ENCODE peak calls at places on chromosomes 16 and 17, in eight cellular contexts. B is neural progenitor cell, T is GM12878, K is Peyer's patch, V is esophagus muscularis mucosa, F is keratinocyte, R is breast epithelium, U is ovary. H is an unnamed sample. For H3K27me3, the result is how much of the 10 kb centered on the place peaks cover.

GRCh38 chr17:67053438-67054000 is 9.2 kb downstream of the CACNG1 start:
- DNase-seq in F (no peak), T (no peak), U (no peak), V (no peak), R (peak), K (peak), B (no peak), H (no peak)

GRCh38 chr16:66524601-66525164 is 25.2 kb downstream of the TK2 start:
- DNase-seq in K (peak), U (no peak), T (peak), B (no peak), V (no peak), F (no peak), R (no peak), H (no peak)

GRCh38 chr17:64020068-64020766 is at the start of gene ICAM2:
- DNase-seq in B (no peak), V (no peak), F (no peak), K (peak), U (peak), T (peak), R (no peak), H (peak)

GRCh38 chr16:8644151-8644512 is 22.6 kb downstream of the METTL22 start:
- DNase-seq in B (no peak), U (no peak), F (no peak), T (no peak), R (no peak), K (no peak), V (no peak), H (no peak)

GRCh38 chr16:58057126-58057525 is 31.6 kb downstream of the MMP15 start:
- DNase-seq in F (no peak), R (no peak), K (no peak), V (no peak), B (no peak), U (no peak), T (no peak), H (no peak)

GRCh38 chr16:50441758-50442157 is 73.0 kb upstream of the BRD7 start:
- DNase-seq in B (no peak), K (no peak), F (no peak), U (no peak), T (no peak), R (no peak), V (no peak), H (no peak)

GRCh38 chr17:57486416-57486815 is 230.1 kb downstream of the MSI2 start:
- DNase-seq in R (no peak), U (no peak), F (no peak), B (no peak), T (no peak), K (no peak), V (no peak), H (no peak)

GRCh38 chr17:57366177-57366557 is 109.8 kb downstream of the MSI2 start:
- DNase-seq in V (no peak), R (no peak), T (no peak), U (no peak), B (no peak), K (no peak), F (no peak), H (no peak)

GRCh38 chr16:57859331-57859730 is 57.0 kb upstream of the KIFC3 start:
- DNase-seq in B (peak), T (no peak), V (no peak), U (no peak), K (no peak), R (no peak), F (no peak), H (no peak)

GRCh38 chr16:88489163-88489721 is 36.2 kb downstream of the ZFPM1 start:
- DNase-seq in U (no peak), K (peak), T (no peak), V (no peak), R (no peak), B (no peak), F (no peak), H (no peak)

GRCh38 chr16:16025214-16025968 is 76.0 kb downstream of the ABCC1 start:
- DNase-seq in U (no peak), T (no peak), R (peak), V (no peak), B (peak), K (peak), F (no peak), H (no peak)

GRCh38 chr16:89185062-89185751 is 13.7 kb downstream of the CDH15 start:
- DNase-seq in R (no peak), V (no peak), B (no peak), T (no peak), U (no peak), F (no peak), K (no peak), H (no peak)

GRCh38 chr17:68290268-68290954 is 516 bp downstream of the SLC16A6 start:
- DNase-seq in K (peak), F (no peak), U (no peak), V (no peak), T (no peak), B (peak), R (no peak), H (peak)

GRCh38 chr17:73746314-73747073 is 102.2 kb upstream of the SDK2 start:
- DNase-seq in R (no peak), U (no peak), V (no peak), B (no peak), K (no peak), T (no peak), F (no peak), H (no peak)

GRCh38 chr17:44971776-44972483 is 3.8 kb upstream of the C1QL1 start:
- DNase-seq in B (no peak), F (no peak), K (no peak), U (no peak), R (no peak), T (no peak), V (no peak), H (no peak)

GRCh38 chr17:74840989-74841666 is 18.6 kb downstream of the GRIN2C start:
- DNase-seq in F (no peak), B (peak), V (no peak), R (no peak), T (no peak), U (peak), K (peak), H (peak)

DNA sequence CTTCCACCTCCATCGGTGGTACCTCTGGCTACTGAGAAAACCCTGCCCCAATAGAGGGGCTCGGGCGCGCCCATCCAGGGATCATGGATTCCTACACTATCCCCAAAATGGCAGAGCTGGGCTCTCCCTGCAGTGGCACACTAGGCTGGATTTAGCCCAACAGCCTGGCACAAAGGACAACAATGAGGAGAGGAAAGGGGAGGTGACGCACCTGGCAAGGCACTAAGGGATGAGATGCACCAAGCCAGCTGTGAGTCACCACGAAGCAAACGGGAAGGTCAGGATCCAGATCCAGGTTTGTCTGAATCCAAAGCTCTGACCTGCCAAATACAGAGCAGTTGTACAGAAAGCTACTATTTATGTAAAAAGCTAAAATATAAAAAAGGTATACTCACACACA is 18.1 kb downstream of the UBE2O start:
- DNase-seq in K (no peak), T (no peak), B (no peak), V (no peak), F (no peak), U (no peak), R (no peak), H (no peak)
- H3K27ac ChIP-seq in K (no peak), T (no peak), B (no peak), V (no peak), F (no peak), U (no peak), R (no peak), H (no peak)

DNA sequence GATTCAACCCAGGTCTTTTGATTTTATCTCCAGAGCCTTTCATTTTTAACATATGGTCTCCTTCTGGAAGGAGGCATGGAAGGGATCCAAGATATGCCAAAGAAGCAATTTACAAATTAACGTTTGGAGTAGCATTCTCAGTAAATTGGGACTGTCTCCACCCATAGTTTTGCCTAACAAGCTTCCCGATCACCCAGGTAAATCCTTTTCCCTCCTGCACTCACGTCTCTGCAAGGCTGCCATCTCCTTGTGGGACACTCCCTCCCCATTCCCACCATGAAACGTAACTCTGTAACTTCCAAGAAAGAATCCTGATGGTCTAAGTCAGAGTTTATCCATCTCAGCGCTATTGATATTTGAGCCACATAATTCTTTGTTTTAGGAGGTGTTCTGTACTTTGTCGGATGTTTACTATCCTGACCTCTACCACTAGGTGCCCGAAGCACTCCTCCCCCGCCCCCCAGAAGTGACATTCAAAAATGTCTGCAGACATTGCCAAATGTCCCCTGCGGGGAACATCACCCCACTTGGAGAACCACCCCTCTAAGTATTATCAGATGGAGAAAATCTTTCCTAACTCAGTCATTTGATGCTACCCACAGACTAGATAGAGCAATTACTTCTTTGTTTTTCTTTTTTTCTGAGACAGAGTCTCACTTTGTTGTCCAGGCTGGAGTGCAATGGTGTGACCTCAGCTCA is 32.9 kb upstream of the NFAT5 start:
- DNase-seq in T (no peak), K (no peak), F (no peak), U (no peak), V (no peak), B (no peak), R (no peak), H (no peak)
- TF ChIP-seq CTCF in T (no peak), K (no peak), F (no peak), U (no peak), V (no peak), B (no peak), R (no peak), H (no peak)

GRCh38 chr16:84043486-84044107 is 1.0 kb upstream of the SLC38A8 start:
- DNase-seq in T (no peak), F (no peak), B (peak), K (no peak), V (no peak), R (no peak), U (no peak), H (peak)
- H3K27me3 ChIP-seq in T (under half), F (half or more), B (under half), K (under half), V (under half), R (under half), U (under half), H (under half)

DNA sequence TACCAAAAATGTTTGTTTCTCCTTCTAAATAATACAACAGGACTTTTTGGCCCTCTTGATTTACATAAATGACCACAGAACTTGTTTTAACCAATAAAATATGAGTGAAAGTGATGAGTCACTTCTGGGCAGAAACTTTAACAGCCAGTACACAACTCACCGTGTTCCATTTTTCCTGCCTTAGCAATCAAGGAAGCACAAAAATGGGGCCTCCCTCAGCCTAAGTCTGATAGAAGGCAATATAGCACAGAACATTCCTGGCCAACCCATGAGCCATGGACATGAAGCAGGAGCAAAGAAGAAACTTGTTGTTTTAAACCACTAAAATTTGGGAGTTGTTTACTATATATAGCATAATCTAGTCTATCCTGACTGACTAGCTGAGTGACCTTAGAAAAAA is 61.1 kb upstream of the MTMR4 start:
- DNase-seq in B (no peak), T (no peak), F (peak), U (no peak), K (no peak), V (no peak), R (no peak), H (no peak)
- H3K27ac ChIP-seq in B (no peak), T (no peak), F (peak), U (no peak), K (no peak), V (no peak), R (no peak), H (no peak)

GRCh38 chr16:56311208-56312027 is 113.9 kb downstream of the AMFR start:
- DNase-seq in F (no peak), B (no peak), K (no peak), T (no peak), U (no peak), V (no peak), R (no peak), H (no peak)
- TF ChIP-seq CTCF in F (peak), B (peak), K (no peak), T (peak), U (no peak), V (no peak), R (no peak), H (no peak)

DNA sequence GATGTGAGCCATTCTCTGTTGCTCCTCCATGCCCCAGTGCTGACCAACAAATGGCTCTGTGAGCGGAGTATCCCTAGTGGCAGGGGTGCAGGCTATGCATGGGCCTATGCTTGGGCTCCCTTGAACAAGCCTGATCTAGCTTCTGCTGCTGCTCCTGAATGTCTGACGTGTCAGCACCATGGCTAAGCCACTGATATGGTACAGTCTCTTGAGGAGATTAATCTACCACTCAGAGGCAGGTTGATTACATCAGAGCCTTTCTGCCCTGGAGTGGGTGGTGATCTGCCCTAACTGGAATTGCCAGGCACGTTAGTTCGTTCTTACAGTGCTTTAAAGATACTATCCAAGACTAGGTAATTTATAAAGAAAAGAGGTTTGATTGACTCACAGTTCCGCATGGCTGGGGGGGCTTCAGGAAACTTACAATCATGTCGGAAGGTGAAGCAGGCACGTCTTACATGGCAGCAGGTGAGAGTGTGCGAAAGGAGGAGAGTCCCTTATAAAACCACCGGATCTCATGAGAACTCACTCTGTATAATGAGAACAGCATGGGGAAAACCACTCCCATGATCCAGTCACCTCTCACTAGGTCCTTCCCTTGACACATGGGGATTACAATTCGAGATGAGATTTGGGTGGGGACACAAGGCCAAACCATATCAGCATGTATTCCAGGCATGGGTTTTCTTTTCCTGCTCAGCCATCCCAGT is 41.5 kb upstream of the B4GALNT2 start:
- DNase-seq in T (no peak), R (no peak), V (no peak), B (no peak), K (peak), F (no peak), U (no peak), H (no peak)
- H3K27me3 ChIP-seq in T (under half), R (under half), V (under half), B (under half), K (under half), F (under half), U (under half), H (under half)

GRCh38 chr16:65312795-65313194 is 190.9 kb upstream of the CDH11 start:
- DNase-seq in K (no peak), B (no peak), R (no peak), U (no peak), V (no peak), F (no peak), T (no peak), H (no peak)
- H3K27ac ChIP-seq in K (no peak), B (no peak), R (no peak), U (no peak), V (no peak), F (no peak), T (no peak), H (no peak)

DNA sequence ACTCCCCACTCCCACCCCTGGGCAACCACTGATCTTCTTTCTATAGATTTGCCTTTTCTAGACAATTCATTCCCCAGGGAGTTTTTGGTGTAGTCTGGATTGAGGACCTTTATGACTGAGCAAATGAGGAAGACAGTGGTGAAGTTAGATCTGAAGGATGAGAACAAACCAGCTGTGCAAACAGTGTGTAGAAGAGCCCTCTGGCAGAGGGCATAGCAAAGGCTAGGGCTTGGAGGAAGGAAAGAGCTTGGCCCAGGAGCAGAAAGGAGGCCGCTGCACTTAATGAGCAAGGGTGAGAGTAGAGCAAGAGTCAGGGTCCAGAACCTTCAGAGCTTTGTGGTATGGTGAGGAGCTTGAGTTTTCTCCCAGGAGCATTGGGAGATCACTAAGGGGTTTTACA is 352.7 kb downstream of the CA10 start:
- DNase-seq in K (no peak), V (no peak), F (no peak), R (no peak), T (no peak), B (no peak), U (no peak), H (no peak)
- TF ChIP-seq CTCF in K (no peak), V (no peak), F (no peak), R (no peak), T (no peak), B (no peak), U (no peak), H (no peak)